ENCODE peak calls at places on chromosome 14, in ten cellular contexts. O is sigmoid colon, T is right lobe of liver, A is H54, W is GM12878, P is K562, G is IMR-90, C is heart left ventricle, Z is lower leg skin, N is uterus. X is an unnamed sample.

GRCh38 chr14:99674776-99675175 is 9.3 kb upstream of the CYP46A1 start:
- DNase-seq in P (no peak), C (no peak), W (no peak), T (no peak), N (no peak), A (no peak), G (no peak), O (no peak), Z (no peak), X (no peak)

GRCh38 chr14:49954171-49954631 is 61.3 kb downstream of the ARF6 start:
- DNase-seq in N (no peak), Z (peak; percentile 60), C (no peak), G (peak; percentile 71), A (no peak), O (no peak), P (no peak), W (no peak), T (no peak), X (no peak)

GRCh38 chr14:74519316-74520074 is 25.9 kb downstream of the ISCA2 start:
- DNase-seq in Z (no peak), P (no peak), T (peak; percentile 31), N (no peak), G (no peak), C (no peak), W (no peak), O (no peak), A (no peak), X (no peak)

GRCh38 chr14:75221797-75222196 is 45.4 kb upstream of the TMED10 start:
- DNase-seq in A (no peak), N (no peak), Z (no peak), T (no peak), P (no peak), W (no peak), G (no peak), O (no peak), C (no peak), X (no peak)

GRCh38 chr14:104593710-104594121 is 10.9 kb downstream of the TMEM179 start:
- DNase-seq in C (no peak), T (peak; percentile 35), Z (no peak), P (no peak), N (no peak), O (no peak), W (no peak), G (no peak), A (no peak), X (no peak)

GRCh38 chr14:61462566-61463195 is 141.3 kb downstream of the PRKCH start:
- DNase-seq in G (peak; percentile 83), T (no peak), C (no peak), Z (no peak), O (no peak), P (no peak), W (no peak), N (no peak), A (no peak), X (no peak)

GRCh38 chr14:104803280-104803915 is 2.5 kb downstream of the ZBTB42 start:
- DNase-seq in N (no peak), C (no peak), O (no peak), Z (no peak), W (no peak), A (no peak), T (no peak), P (no peak), G (no peak), X (no peak)

GRCh38 chr14:60654303-60654925 is 5.1 kb upstream of the SIX1 start:
- DNase-seq in W (no peak), A (no peak), C (no peak), N (no peak), O (no peak), P (no peak), G (peak; percentile 76), T (no peak), Z (no peak), X (no peak)

GRCh38 chr14:89977668-89978067 is 21.9 kb downstream of the TDP1 start:
- DNase-seq in T (no peak), N (no peak), W (no peak), G (no peak), A (no peak), Z (no peak), O (no peak), C (no peak), P (no peak), X (no peak)

GRCh38 chr14:99122521-99123125 is 149.4 kb downstream of the BCL11B start:
- DNase-seq in O (peak; percentile 10), N (no peak), W (no peak), G (no peak), Z (peak; percentile 50), P (no peak), C (no peak), A (no peak), T (no peak), X (no peak)

GRCh38 chr14:93745603-93746273 is 42.5 kb downstream of the PRIMA1 start:
- DNase-seq in A (no peak), O (peak; percentile 61), G (no peak), C (no peak), W (no peak), Z (no peak), P (no peak), N (no peak), T (no peak), X (no peak)

GRCh38 chr14:103716091-103716801 is 636 bp downstream of the ZFYVE21 start:
- DNase-seq in Z (no peak), T (no peak), W (no peak), A (peak; percentile 48), P (peak; percentile 66), C (peak; percentile 42), G (no peak), N (peak; percentile 53), O (no peak), X (peak; percentile 54)

GRCh38 chr14:49483266-49483665 is 102.9 kb downstream of the RPS29 start:
- DNase-seq in T (no peak), W (peak; percentile 13), A (no peak), Z (no peak), G (no peak), P (no peak), O (no peak), N (no peak), C (no peak), X (no peak)

GRCh38 chr14:32996343-32996742 is 57.7 kb downstream of the NPAS3 start:
- DNase-seq in P (no peak), W (no peak), N (no peak), G (no peak), Z (no peak), A (no peak), T (no peak), C (no peak), O (no peak), X (no peak)

GRCh38 chr14:32986791-32987545 is 48.3 kb downstream of the NPAS3 start:
- DNase-seq in A (peak; percentile 30), P (no peak), W (no peak), N (no peak), Z (no peak), G (no peak), O (no peak), T (no peak), C (no peak), X (no peak)

GRCh38 chr14:32985881-32986280 is 47.2 kb downstream of the NPAS3 start:
- DNase-seq in O (peak; percentile 72), C (peak; percentile 14), N (no peak), W (no peak), G (no peak), T (no peak), P (no peak), Z (no peak), A (no peak), X (no peak)

GRCh38 chr14:32991706-32992105 is 53.0 kb downstream of the NPAS3 start:
- DNase-seq in T (no peak), P (no peak), A (no peak), C (no peak), W (no peak), O (no peak), G (no peak), N (no peak), Z (no peak), X (no peak)
- TF ChIP-seq POLR2A in T (no peak), P (no peak), A (no peak), C (no peak), W (no peak), O (no peak), G (no peak), N (no peak), Z (no peak), X (no peak)

DNA sequence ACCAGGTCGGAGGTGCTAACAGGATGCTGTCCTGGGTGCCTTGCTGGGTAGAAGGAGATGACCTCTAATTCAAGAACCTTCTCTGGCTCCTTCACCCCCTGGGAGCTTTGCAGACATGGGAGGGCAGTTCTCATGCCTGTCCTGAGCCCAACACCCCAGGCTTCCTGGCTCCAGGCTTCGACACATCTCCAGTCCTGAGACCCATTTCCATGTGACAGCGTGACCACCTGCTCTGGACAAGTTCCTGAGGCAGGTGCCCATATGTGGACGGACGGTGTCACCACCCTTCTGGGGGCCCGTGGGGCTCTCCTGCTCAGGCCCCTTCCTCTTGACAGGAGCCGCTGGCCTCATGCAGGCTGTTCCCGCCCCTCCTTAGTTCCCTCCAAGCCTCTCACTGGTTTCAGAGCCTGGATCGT is 291.8 kb upstream of the RTL1 start:
- DNase-seq in C (no peak), N (no peak), O (peak; percentile 54), P (no peak), T (no peak), Z (peak; percentile 77), A (no peak), G (no peak), W (no peak), X (no peak)
- TF ChIP-seq POLR2A in C (no peak), N (no peak), O (no peak), P (no peak), T (no peak), Z (no peak), A (no peak), G (no peak), W (no peak), X (no peak)

DNA sequence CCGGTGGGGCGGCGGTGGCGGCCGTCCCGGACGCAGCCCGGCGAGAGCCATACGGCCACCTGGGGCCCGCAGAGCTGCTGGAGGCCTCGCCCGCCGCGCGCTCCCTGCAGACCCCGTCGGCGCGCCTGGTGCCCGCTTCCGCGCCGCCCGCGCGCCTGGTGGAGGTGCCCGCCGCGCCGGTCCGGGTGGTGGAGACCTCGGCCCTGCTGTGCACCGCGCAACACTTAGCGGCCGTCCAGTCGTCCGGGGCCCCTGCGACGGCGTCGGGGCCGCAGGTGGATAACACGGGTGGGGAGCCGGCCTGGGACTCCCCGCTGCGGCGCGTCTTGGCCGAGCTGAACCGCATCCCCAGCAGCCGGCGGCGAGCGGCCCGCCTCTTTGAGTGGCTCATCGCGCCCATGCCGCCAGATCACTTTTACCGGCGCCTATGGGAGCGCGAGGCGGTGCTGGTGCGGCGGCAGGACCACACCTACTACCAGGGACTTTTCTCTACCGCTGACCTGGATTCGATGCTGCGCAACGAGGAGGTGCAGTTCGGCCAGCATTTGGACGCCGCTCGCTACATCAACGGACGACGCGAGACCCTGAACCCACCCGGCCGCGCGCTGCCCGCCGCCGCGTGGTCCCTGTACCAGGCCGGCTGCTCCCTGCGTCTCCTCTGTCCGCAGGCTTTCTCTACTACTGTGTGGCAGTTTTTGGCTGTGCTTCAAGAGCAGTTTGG is 683 bp downstream of the RIOX1 start:
- DNase-seq in P (peak; percentile 73), C (peak; percentile 35), O (peak; percentile 83), G (peak; percentile 64), A (peak; percentile 50), Z (peak; percentile 91), N (peak; percentile 55), W (no peak), T (peak; percentile 82), X (peak; percentile 78)
- TF ChIP-seq POLR2A in P (no peak), C (no peak), O (no peak), G (peak; percentile 7), A (no peak), Z (no peak), N (peak; percentile 21), W (no peak), T (peak; percentile 72), X (peak; percentile 58)

GRCh38 chr14:45253070-45253753 is at the start of gene MIS18BP1:
- DNase-seq in Z (peak; percentile 99), T (peak; percentile 98), N (peak; percentile 93), W (peak; percentile 81), A (peak; percentile 67), O (peak; percentile 96), G (peak; percentile 95), P (peak; percentile 68), C (peak; percentile 96), X (peak; percentile 62)
- TF ChIP-seq POLR2A in Z (no peak), T (peak; percentile 64), N (peak; percentile 37), W (peak; percentile 82), A (peak; percentile 46), O (peak; percentile 25), G (peak; percentile 36), P (peak; percentile 75), C (no peak), X (peak; percentile 64)

X was measured in GM12891.